ENCODE peak calls at places on chromosome 19, in six cellular contexts. One of them, this sample, is unnamed.
A peak's percentile ranks its signal among the peaks of the same experiment; 100 is the strongest.

GRCh38 chr19:55487884-55488687 is at the start of gene SSC5D:
- DNase-seq in HT1080: no peak
- DNase-seq in activated CD4-positive, alpha-beta T cell treated with anti-CD3 and anti-CD28 coated beads, Interleukin-2, amount 50 U/mL, for 48 hours: no peak
- DNase-seq in WTC11: no peak
- DNase-seq in cardiac fibroblast: peak; percentile 72
- DNase-seq in CD8-positive, alpha-beta memory T cell: no peak
- DNase-seq in this sample: peak; percentile 66

GRCh38 chr19:34229721-34230120 is 24.6 kb upstream of the GARRE1 start:
- DNase-seq in activated CD4-positive, alpha-beta T cell treated with anti-CD3 and anti-CD28 coated beads, Interleukin-2, amount 50 U/mL, for 48 hours: no peak
- DNase-seq in CD8-positive, alpha-beta memory T cell: no peak
- DNase-seq in HT1080: no peak
- DNase-seq in WTC11: no peak
- DNase-seq in cardiac fibroblast: no peak
- DNase-seq in this sample: no peak

GRCh38 chr19:36847968-36848367 is 2.7 kb upstream of the ZNF345 start:
- DNase-seq in WTC11: no peak
- DNase-seq in HT1080: no peak
- DNase-seq in activated CD4-positive, alpha-beta T cell treated with anti-CD3 and anti-CD28 coated beads, Interleukin-2, amount 50 U/mL, for 48 hours: no peak
- DNase-seq in cardiac fibroblast: no peak
- DNase-seq in CD8-positive, alpha-beta memory T cell: no peak
- DNase-seq in this sample: no peak

GRCh38 chr19:20038358-20039202 is 725 bp downstream of the ZNF682 start:
- DNase-seq in WTC11: no peak
- DNase-seq in CD8-positive, alpha-beta memory T cell: no peak
- DNase-seq in cardiac fibroblast: peak; percentile 3
- DNase-seq in HT1080: no peak
- DNase-seq in activated CD4-positive, alpha-beta T cell treated with anti-CD3 and anti-CD28 coated beads, Interleukin-2, amount 50 U/mL, for 48 hours: no peak
- DNase-seq in this sample: no peak

GRCh38 chr19:50178859-50179537 is 15.9 kb upstream of the IZUMO2 start:
- DNase-seq in WTC11: no peak
- DNase-seq in activated CD4-positive, alpha-beta T cell treated with anti-CD3 and anti-CD28 coated beads, Interleukin-2, amount 50 U/mL, for 48 hours: no peak
- DNase-seq in HT1080: no peak
- DNase-seq in cardiac fibroblast: no peak
- DNase-seq in CD8-positive, alpha-beta memory T cell: no peak
- DNase-seq in this sample: no peak

GRCh38 chr19:49210901-49211451 is 53.4 kb downstream of the TRPM4 start:
- DNase-seq in HT1080: no peak
- DNase-seq in WTC11: no peak
- DNase-seq in cardiac fibroblast: no peak
- DNase-seq in CD8-positive, alpha-beta memory T cell: no peak
- DNase-seq in activated CD4-positive, alpha-beta T cell treated with anti-CD3 and anti-CD28 coated beads, Interleukin-2, amount 50 U/mL, for 48 hours: no peak
- DNase-seq in this sample: no peak

GRCh38 chr19:28443361-28443760 is 769.6 kb downstream of the UQCRFS1 start:
- DNase-seq in CD8-positive, alpha-beta memory T cell: no peak
- DNase-seq in HT1080: no peak
- DNase-seq in activated CD4-positive, alpha-beta T cell treated with anti-CD3 and anti-CD28 coated beads, Interleukin-2, amount 50 U/mL, for 48 hours: no peak
- DNase-seq in WTC11: no peak
- DNase-seq in cardiac fibroblast: no peak
- DNase-seq in this sample: no peak

GRCh38 chr19:12836529-12836863 is 1.8 kb upstream of the MAST1 start:
- DNase-seq in HT1080: no peak
- DNase-seq in WTC11: no peak
- DNase-seq in cardiac fibroblast: no peak
- DNase-seq in activated CD4-positive, alpha-beta T cell treated with anti-CD3 and anti-CD28 coated beads, Interleukin-2, amount 50 U/mL, for 48 hours: no peak
- DNase-seq in CD8-positive, alpha-beta memory T cell: no peak
- DNase-seq in this sample: no peak

GRCh38 chr19:47232422-47233211 is 1.6 kb upstream of the BBC3 start:
- DNase-seq in activated CD4-positive, alpha-beta T cell treated with anti-CD3 and anti-CD28 coated beads, Interleukin-2, amount 50 U/mL, for 48 hours: peak; percentile 31
- DNase-seq in HT1080: peak; percentile 91
- DNase-seq in CD8-positive, alpha-beta memory T cell: no peak
- DNase-seq in WTC11: no peak
- DNase-seq in cardiac fibroblast: peak; percentile 52
- DNase-seq in this sample: peak; percentile 72